ENCODE peak calls at places on chromosomes 11 and 22, in four cellular contexts. O is upper lobe of right lung, Z is fibroblast of lung, H is pancreas. A is an unnamed sample.

GRCh38 chr11:8959546-8960166 is 4.6 kb downstream of the TMEM9B start:
- DNase-seq in O (no peak), Z (peak; percentile 80), H (peak; percentile 30), A (peak; percentile 64)

GRCh38 chr11:58577441-58578135 is 1.3 kb upstream of the ZFP91 start:
- DNase-seq in O (peak; percentile 78), Z (peak; percentile 97), H (peak; percentile 53), A (peak; percentile 73)

GRCh38 chr11:88494857-88495256 is 157.3 kb upstream of the CTSC start:
- DNase-seq in O (no peak), Z (no peak), H (no peak), A (no peak)

GRCh38 chr11:2667940-2668339 is 31.9 kb downstream of the KCNQ1OT1 start:
- DNase-seq in O (no peak), Z (no peak), H (no peak), A (no peak)

GRCh38 chr11:118530683-118531596 is at the start of gene TMEM25:
- DNase-seq in O (peak; percentile 88), Z (peak; percentile 66), H (peak; percentile 78), A (no peak)

GRCh38 chr22:47322854-47323253 is 560.4 kb downstream of the TBC1D22A start:
- DNase-seq in O (no peak), Z (no peak), H (no peak), A (no peak)

GRCh38 chr11:102111787-102112653 is 1.8 kb downstream of the YAP1 start:
- DNase-seq in O (no peak), Z (peak; percentile 90), H (peak; percentile 51), A (peak; percentile 63)

GRCh38 chr11:118194835-118195627 is 18.6 kb upstream of the SCN2B start:
- DNase-seq in O (peak; percentile 83), Z (peak; percentile 65), H (peak; percentile 91), A (peak; percentile 66)

GRCh38 chr11:19441752-19442553 is 201.2 kb upstream of the E2F8 start:
- DNase-seq in O (no peak), Z (peak; percentile 98), H (peak; percentile 52), A (peak; percentile 67)

GRCh38 chr22:48485144-48486135 is 1342.2 kb downstream of the BRD1 start:
- DNase-seq in O (peak; percentile 44), Z (no peak), H (no peak), A (no peak)

DNA sequence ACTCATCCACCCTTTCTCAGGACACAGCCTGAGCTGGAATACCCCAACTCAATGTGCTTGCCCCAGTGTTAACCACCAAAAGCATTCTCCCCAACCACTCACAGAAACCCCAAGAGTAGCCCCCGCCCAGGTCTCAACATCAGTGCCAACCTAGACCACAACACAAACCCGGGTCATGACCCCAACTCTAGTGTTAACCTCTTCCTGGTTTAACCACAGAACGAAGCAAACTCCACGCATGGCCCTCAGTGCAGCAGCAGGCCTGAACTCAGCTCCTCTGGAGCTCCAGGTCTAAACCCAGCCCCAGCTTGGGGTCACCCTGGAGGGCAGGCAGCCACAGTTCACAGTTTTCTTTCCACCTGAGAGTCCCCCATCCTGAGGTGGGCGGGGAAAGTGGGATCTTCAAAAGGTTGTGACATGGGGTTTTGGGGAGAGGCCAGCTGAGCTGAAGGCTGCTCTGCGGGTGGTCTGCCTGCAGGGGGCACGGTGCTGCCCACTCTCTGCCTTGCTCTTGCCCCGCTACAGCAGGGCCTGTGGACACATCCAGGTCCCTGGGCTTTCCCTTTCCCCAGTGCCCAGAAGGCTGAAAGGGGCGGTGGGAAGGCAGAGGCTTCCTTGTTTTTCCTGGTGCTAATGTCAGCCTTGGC is 37.9 kb downstream of the NECTIN1 start:
- DNase-seq in O (no peak), Z (no peak), H (no peak), A (no peak)
- TF ChIP-seq CTCF in O (no peak), Z (no peak), H (no peak), A (no peak)

GRCh38 chr11:48054994-48055291 is 74.6 kb downstream of the PTPRJ start:
- DNase-seq in O (no peak), Z (no peak), H (no peak), A (no peak)

GRCh38 chr11:48050304-48050703 is 69.9 kb downstream of the PTPRJ start:
- DNase-seq in O (no peak), Z (no peak), H (no peak), A (no peak)

GRCh38 chr11:48055292-48056132 is 75.2 kb downstream of the PTPRJ start:
- DNase-seq in O (no peak), Z (peak; percentile 92), H (no peak), A (no peak)

GRCh38 chr11:48051217-48051848 is 71.0 kb downstream of the PTPRJ start:
- DNase-seq in O (no peak), Z (no peak), H (no peak), A (no peak)

DNA sequence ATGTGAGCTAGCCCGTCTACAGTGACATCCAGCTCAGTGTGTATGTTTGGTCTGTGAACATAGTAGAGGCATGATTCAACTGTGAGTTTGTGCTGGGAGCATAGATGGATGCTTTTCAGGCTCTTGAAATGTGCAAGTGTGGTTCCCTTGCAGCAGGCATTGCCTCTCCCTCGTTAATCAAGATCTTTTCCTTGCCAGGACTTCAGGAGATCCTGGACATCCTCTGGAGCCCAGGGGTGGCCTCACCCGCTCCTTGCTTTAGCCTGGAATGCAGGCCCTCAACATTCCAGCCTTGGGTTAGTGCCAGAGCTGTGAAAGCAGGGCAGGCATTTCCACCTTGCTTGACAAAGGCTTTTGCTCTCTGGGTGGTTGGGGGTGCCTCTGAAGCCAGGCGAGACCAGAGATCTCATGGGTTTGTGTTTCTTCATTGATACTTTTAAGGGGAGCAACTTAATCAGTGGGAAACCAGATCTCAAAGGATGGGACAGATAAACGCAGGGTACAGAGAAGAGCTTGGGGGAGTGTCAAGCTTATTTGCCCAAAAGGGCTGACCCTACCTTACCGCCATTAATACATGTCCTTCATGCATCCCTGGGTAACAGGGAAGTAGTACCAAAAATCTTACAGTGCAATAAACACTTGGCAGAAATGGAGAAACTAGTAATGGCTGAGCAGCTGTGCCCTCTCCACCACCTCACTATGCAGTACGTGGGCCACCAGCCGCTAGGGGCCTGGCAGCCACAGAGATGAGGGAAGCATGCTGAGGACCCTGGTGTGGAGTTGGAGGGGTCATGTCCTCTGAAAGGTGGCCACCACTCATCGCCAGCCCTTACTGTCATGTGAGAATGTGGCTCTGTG is 72.1 kb downstream of the PTPRJ start:
- DNase-seq in O (peak; percentile 84), Z (peak; percentile 89), H (peak; percentile 49), A (no peak)
- TF ChIP-seq CTCF in O (no peak), Z (no peak), H (no peak), A (no peak)

GRCh38 chr11:71266114-71266833 is 13.9 kb upstream of the SHANK2 start:
- DNase-seq in O (peak; percentile 80), Z (no peak), H (no peak), A (no peak)
- TF ChIP-seq CTCF in O (no peak), Z (no peak), H (no peak), A (no peak)

GRCh38 chr22:26939466-26939865 is 282.1 kb downstream of the MIAT start:
- DNase-seq in O (no peak), Z (no peak), H (no peak), A (no peak)

GRCh38 chr22:26942301-26942927 is 285.0 kb downstream of the MIAT start:
- DNase-seq in O (no peak), Z (peak; percentile 22), H (no peak), A (no peak)

GRCh38 chr22:26937213-26937612 is 279.8 kb downstream of the MIAT start:
- DNase-seq in O (no peak), Z (no peak), H (no peak), A (no peak)
- TF ChIP-seq CTCF in O (no peak), Z (no peak), H (no peak), A (no peak)

DNA sequence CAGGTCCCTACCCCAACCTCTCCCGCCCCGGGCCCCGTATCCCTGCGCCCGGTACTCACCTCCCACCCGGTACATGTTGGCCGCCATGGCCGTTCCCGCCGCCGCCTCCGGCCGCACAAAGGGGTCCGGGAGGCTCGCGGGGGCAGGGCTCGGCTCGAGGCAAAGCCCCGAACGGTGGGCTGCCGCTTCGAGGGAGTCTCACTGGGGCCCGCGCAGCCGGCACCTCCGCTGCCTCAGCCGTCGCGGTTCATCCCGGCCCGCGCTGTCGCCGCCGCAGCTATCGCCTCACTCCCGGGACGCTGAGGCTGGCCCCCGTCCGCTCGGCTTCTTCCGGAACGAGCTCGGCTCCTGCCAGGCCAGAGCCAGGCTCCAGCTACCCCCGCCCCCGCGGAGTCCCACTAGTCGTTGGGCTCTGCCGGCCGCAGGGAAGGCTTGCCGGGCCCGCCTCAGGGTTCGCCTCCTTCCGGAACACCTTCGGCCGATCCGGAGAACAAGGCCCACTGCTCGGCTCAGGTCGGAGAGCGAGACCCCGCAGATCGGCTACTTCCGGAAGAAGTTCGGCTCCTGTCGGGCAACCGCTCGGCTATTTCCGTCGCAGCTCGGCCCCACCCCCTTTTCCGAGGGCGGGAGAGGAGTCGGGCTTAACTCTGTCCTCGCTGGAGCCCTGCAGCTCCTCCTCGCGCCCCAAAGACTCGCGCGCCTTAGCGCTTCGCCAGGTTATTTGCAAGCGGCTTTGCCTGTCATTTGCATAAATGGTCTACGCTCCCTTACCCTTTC is at the start of gene MTA2:
- DNase-seq in O (peak; percentile 99), Z (peak; percentile 96), H (peak; percentile 97), A (peak; percentile 94)
- TF ChIP-seq CTCF in O (no peak), Z (no peak), H (no peak), A (no peak)

A was measured in AG09319.